ENCODE peak calls at places on chromosome 4, in nine cellular contexts. K is dorsolateral prefrontal cortex, H is PC-9, V is Peyer's patch, O is neural crest cell, Q is AG10803, G is GM12865, E is astrocyte of the cerebellum, B is left lung. S is an unnamed sample.

GRCh38 chr4:159549092-159549491 is 446.2 kb downstream of the RAPGEF2 start:
- DNase-seq in K (no peak), O (no peak), H (no peak), B (no peak), Q (no peak), G (no peak), V (no peak), E (no peak), S (no peak)

GRCh38 chr4:8198206-8198905 is 734 bp upstream of the SH3TC1 start:
- DNase-seq in B (peak; percentile 79), E (no peak), Q (no peak), O (no peak), V (peak; percentile 38), H (no peak), G (no peak), K (no peak), S (no peak)

GRCh38 chr4:110823251-110823650 is 200.4 kb upstream of the PITX2 start:
- DNase-seq in V (no peak), B (no peak), Q (peak; percentile 49), G (no peak), H (no peak), O (no peak), K (no peak), E (no peak), S (no peak)

GRCh38 chr4:158850800-158851644 is 82.2 kb downstream of the FNIP2 start:
- DNase-seq in G (peak; percentile 39), E (peak; percentile 44), H (no peak), K (no peak), O (no peak), B (no peak), Q (peak; percentile 53), V (no peak), S (peak; percentile 17)

GRCh38 chr4:138014664-138015288 is 227.4 kb downstream of the SLC7A11 start:
- DNase-seq in H (no peak), V (no peak), Q (no peak), K (no peak), E (no peak), B (no peak), G (no peak), O (no peak), S (no peak)

GRCh38 chr4:94256144-94256783 is 48.6 kb downstream of the SMARCAD1 start:
- DNase-seq in B (no peak), G (no peak), O (no peak), Q (no peak), E (no peak), K (no peak), H (no peak), V (no peak), S (no peak)

GRCh38 chr4:70838972-70839536 is 636 bp downstream of the GRSF1 start:
- DNase-seq in B (peak; percentile 91), Q (peak; percentile 57), V (peak; percentile 52), O (peak; percentile 43), H (peak; percentile 29), K (peak; percentile 70), E (no peak), G (peak; percentile 85), S (peak; percentile 82)

GRCh38 chr4:58940167-58940566 is 1830.0 kb upstream of the IGFBP7 start:
- DNase-seq in H (no peak), V (no peak), E (no peak), O (no peak), B (no peak), G (no peak), K (no peak), Q (no peak), S (peak; percentile 2)

GRCh38 chr4:21454196-21454595 is 494.4 kb downstream of the KCNIP4 start:
- DNase-seq in B (no peak), Q (no peak), H (no peak), K (no peak), O (no peak), V (no peak), E (no peak), G (no peak), S (no peak)

GRCh38 chr4:169042608-169043007 is 32.6 kb upstream of the CBR4 start:
- DNase-seq in G (no peak), E (no peak), H (no peak), O (no peak), Q (no peak), B (no peak), V (no peak), K (no peak), S (no peak)

GRCh38 chr4:169005453-169006099 is 4.5 kb downstream of the CBR4 start:
- DNase-seq in B (no peak), E (no peak), O (no peak), K (no peak), Q (peak; percentile 29), H (no peak), G (peak; percentile 10), V (no peak), S (no peak)

GRCh38 chr4:109025471-109026076 is 262.7 kb upstream of the ETNPPL start:
- DNase-seq in O (no peak), G (no peak), V (no peak), K (no peak), Q (peak; percentile 18), E (no peak), H (no peak), B (no peak), S (no peak)

GRCh38 chr4:181854142-181854541 is 389.1 kb upstream of the TENM3 start:
- DNase-seq in O (no peak), Q (no peak), V (no peak), B (no peak), E (no peak), H (no peak), K (no peak), G (no peak), S (no peak)

GRCh38 chr4:101205878-101206277 is 141.4 kb downstream of the PPP3CA start:
- DNase-seq in Q (peak; percentile 38), K (no peak), G (peak; percentile 58), E (no peak), V (no peak), B (no peak), O (no peak), H (no peak), S (peak; percentile 6)

GRCh38 chr4:121243476-121243875 is 79.4 kb upstream of the TNIP3 start:
- DNase-seq in O (no peak), K (no peak), Q (peak; percentile 9), H (no peak), E (no peak), V (no peak), B (no peak), G (no peak), S (peak; percentile 18)

GRCh38 chr4:148235809-148236208 is 206.4 kb downstream of the NR3C2 start:
- DNase-seq in O (no peak), B (no peak), H (no peak), E (no peak), G (no peak), V (no peak), K (no peak), Q (no peak), S (no peak)

GRCh38 chr4:2962099-2962455 is 1.1 kb downstream of the NOP14 start:
- DNase-seq in H (no peak), V (no peak), B (no peak), E (no peak), G (peak; percentile 67), K (no peak), O (no peak), Q (no peak), S (peak; percentile 55)

GRCh38 chr4:150181536-150181935 is 103.3 kb downstream of the DCLK2 start:
- DNase-seq in G (no peak), E (no peak), Q (peak; percentile 49), H (no peak), B (no peak), K (no peak), O (no peak), V (no peak), S (no peak)
- TF ChIP-seq CTCF in G (no peak), E (no peak), Q (no peak), H (no peak), B (no peak), K (no peak), O (no peak), V (no peak), S (no peak)

GRCh38 chr4:184721254-184721653 is 12.6 kb downstream of the CENPU start:
- DNase-seq in V (no peak), H (no peak), E (no peak), K (no peak), O (no peak), B (no peak), G (no peak), Q (no peak), S (no peak)

GRCh38 chr4:184719407-184719806 is 14.5 kb downstream of the CENPU start:
- DNase-seq in E (no peak), B (no peak), V (no peak), Q (no peak), H (no peak), K (no peak), O (no peak), G (no peak), S (no peak)

GRCh38 chr4:184727430-184727829 is 6.5 kb downstream of the CENPU start:
- DNase-seq in K (no peak), B (no peak), E (no peak), H (no peak), V (no peak), O (no peak), Q (no peak), G (no peak), S (no peak)

DNA sequence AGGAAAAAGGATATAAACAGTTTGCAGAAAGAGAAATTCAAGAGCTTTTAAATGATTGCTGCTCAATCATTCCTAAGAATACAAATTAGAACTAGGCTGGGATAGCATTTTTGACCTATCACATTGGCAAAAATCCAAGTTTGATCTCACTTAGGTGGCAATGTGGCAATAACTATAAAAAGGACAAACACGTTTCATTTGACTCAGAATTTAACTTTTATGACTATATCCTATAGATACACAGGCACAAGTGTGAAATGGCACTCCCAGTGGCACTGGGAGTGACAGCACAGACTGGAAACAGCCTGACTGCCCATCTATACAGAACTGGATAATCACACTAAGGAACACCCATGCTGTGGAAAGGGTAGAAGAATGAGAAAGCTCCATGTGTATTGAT is 11.1 kb downstream of the CENPU start:
- DNase-seq in K (no peak), B (no peak), Q (no peak), G (no peak), H (no peak), O (no peak), V (no peak), E (no peak), S (no peak)
- TF ChIP-seq CTCF in K (no peak), B (no peak), Q (no peak), G (peak; percentile 16), H (peak; percentile 23), O (no peak), V (no peak), E (no peak), S (no peak)

GRCh38 chr4:65202473-65203264 is 467.6 kb downstream of the EPHA5 start:
- DNase-seq in V (no peak), H (no peak), G (no peak), O (no peak), B (no peak), K (no peak), E (no peak), Q (no peak), S (no peak)
- TF ChIP-seq CTCF in V (no peak), H (no peak), G (no peak), O (no peak), B (no peak), K (no peak), E (no peak), Q (no peak), S (no peak)

DNA sequence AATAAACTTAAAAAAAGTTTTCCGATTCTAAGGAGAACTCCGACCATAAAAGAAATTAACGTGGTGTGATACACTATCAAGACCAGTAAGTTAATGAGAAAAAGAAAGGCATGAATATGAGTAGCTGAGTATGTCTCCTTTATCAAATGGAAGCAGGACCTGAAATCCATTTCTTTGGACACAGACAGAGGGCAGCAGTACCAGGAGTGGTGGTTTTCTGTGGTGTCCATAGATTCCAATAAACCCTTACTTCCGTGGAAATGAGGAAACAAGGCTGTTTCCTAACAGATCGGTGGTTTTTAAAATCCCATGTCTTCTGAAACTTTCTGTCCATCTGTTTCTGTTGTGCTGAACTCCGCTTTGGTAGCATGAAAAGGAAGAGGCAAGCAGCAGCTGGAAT is 128.5 kb upstream of the TSPAN5 start:
- DNase-seq in O (no peak), K (no peak), E (no peak), Q (peak; percentile 20), B (no peak), V (no peak), G (no peak), H (no peak), S (no peak)
- TF ChIP-seq CTCF in O (no peak), K (peak; percentile 35), E (no peak), Q (peak; percentile 21), B (no peak), V (no peak), G (no peak), H (no peak), S (no peak)

S was measured in GM20000.